ENCODE peak calls at places on chromosome 19, in five cellular contexts. M is lung microvascular endothelial cell; K is NCI-H146; L is stimulated activated CD4-positive, alpha-beta T cell treated with anti-CD3 and anti-CD28 coated beads, Interleukin-4, amount 100 ng/mL, for 4 hours; U is mesothelial cell of epicardium. B is an unnamed sample.

GRCh38 chr19:33444238-33444992 is 70.9 kb downstream of the CEBPG start:
- DNase-seq in M (no peak), K (no peak), L (no peak), U (no peak), B (no peak)

GRCh38 chr19:11792942-11793341 is 5.4 kb upstream of the ZNF491 start:
- DNase-seq in M (no peak), K (no peak), L (no peak), U (no peak), B (no peak)

GRCh38 chr19:33191501-33191900 is 2.6 kb upstream of the LRP3 start:
- DNase-seq in M (no peak), K (no peak), L (no peak), U (no peak), B (no peak)

GRCh38 chr19:51122112-51122981 is 2.4 kb upstream of the SIGLEC9 start:
- DNase-seq in M (no peak), K (no peak), L (no peak), U (no peak), B (no peak)

GRCh38 chr19:55437410-55437809 is 5.7 kb downstream of the SHISA7 start:
- DNase-seq in M (peak), K (no peak), L (no peak), U (no peak), B (peak)

GRCh38 chr19:7873304-7874079 is 698 bp downstream of the PRR36 start:
- DNase-seq in M (no peak), K (peak), L (no peak), U (no peak), B (peak)

GRCh38 chr19:10891360-10892108 is 20.2 kb downstream of the CARM1 start:
- DNase-seq in M (no peak), K (no peak), L (no peak), U (no peak), B (no peak)

GRCh38 chr19:17339088-17339741 is 1.9 kb downstream of the GTPBP3 start:
- DNase-seq in M (no peak), K (no peak), L (peak), U (no peak), B (no peak)

GRCh38 chr19:2726904-2727639 is 5.9 kb upstream of the DIRAS1 start:
- DNase-seq in M (no peak), K (peak), L (no peak), U (no peak), B (peak)

GRCh38 chr19:9673912-9674668 is 810 bp downstream of the ZNF562 start:
- DNase-seq in M (peak), K (no peak), L (peak), U (no peak), B (peak)

GRCh38 chr19:19966862-19967261 is 66.1 kb downstream of the ZNF93 start:
- DNase-seq in M (no peak), K (no peak), L (no peak), U (no peak), B (peak)

GRCh38 chr19:35757231-35757748 is 461 bp upstream of the HSPB6 start:
- DNase-seq in M (no peak), K (peak), L (no peak), U (no peak), B (peak)